ENCODE peak calls at places on chromosomes 7 and 10, in ten cellular contexts. W is activated CD4-positive, alpha-beta T cell treated with anti-CD3 and anti-CD28 coated beads, Interleukin-2, amount 10 ng/mL, durations not matched to agents 7 days and 5 days; O is spleen; P is astrocyte; N is GM10248; D is KG1; G is heart right ventricle; J is NAMALWA; C is Right ventricle myocardium inferior; B is T-helper 1 cell. U is an unnamed sample.

GRCh38 chr7:47654672-47655340 is 72.9 kb upstream of the TNS3 start:
- DNase-seq in W (no peak), O (peak), P (peak), N (no peak), D (no peak), G (no peak), J (no peak), C (no peak), B (no peak), U (peak)

GRCh38 chr10:133342942-133343341 is 4.2 kb upstream of the PRAP1 start:
- DNase-seq in W (no peak), O (no peak), P (no peak), N (no peak), D (no peak), G (no peak), J (no peak), C (no peak), B (no peak), U (no peak)

GRCh38 chr10:81903472-81903871 is 28.5 kb downstream of the NRG3 start:
- DNase-seq in W (no peak), O (no peak), P (no peak), N (no peak), D (no peak), G (no peak), J (no peak), C (no peak), B (no peak), U (no peak)

GRCh38 chr7:155252958-155253501 is 44.6 kb upstream of the INSIG1 start:
- DNase-seq in W (no peak), O (peak), P (no peak), N (no peak), D (no peak), G (no peak), J (no peak), C (no peak), B (no peak), U (no peak)

GRCh38 chr7:152894295-152895170 is 135.0 kb downstream of the ACTR3B start:
- DNase-seq in W (peak), O (peak), P (no peak), N (peak), D (no peak), G (no peak), J (peak), C (no peak), B (no peak), U (no peak)

GRCh38 chr7:159026271-159027047 is 118.2 kb downstream of the VIPR2 start:
- DNase-seq in W (no peak), O (no peak), P (no peak), N (no peak), D (no peak), G (no peak), J (no peak), C (no peak), B (no peak), U (no peak)

GRCh38 chr7:39357648-39358047 is 208.6 kb upstream of the YAE1 start:
- DNase-seq in W (no peak), O (no peak), P (no peak), N (no peak), D (no peak), G (no peak), J (peak), C (no peak), B (no peak), U (no peak)

GRCh38 chr7:39896840-39897239 is 53.2 kb upstream of the CDK13 start:
- DNase-seq in W (no peak), O (no peak), P (no peak), N (no peak), D (no peak), G (no peak), J (no peak), C (no peak), B (no peak), U (no peak)

GRCh38 chr10:88920198-88920597 is 32.4 kb downstream of the ACTA2 start:
- DNase-seq in W (no peak), O (no peak), P (no peak), N (no peak), D (no peak), G (no peak), J (no peak), C (no peak), B (no peak), U (no peak)

GRCh38 chr7:157690058-157690832 is 353.4 kb downstream of the DNAJB6 start:
- DNase-seq in W (no peak), O (peak), P (peak), N (no peak), D (no peak), G (no peak), J (no peak), C (no peak), B (no peak), U (peak)

GRCh38 chr7:12584940-12585339 is 14.4 kb downstream of the SCIN start:
- DNase-seq in W (no peak), O (no peak), P (peak), N (peak), D (no peak), G (no peak), J (peak), C (no peak), B (no peak), U (no peak)

GRCh38 chr7:129530881-129531391 is 28.6 kb downstream of the SMKR1 start:
- DNase-seq in W (no peak), O (peak), P (peak), N (no peak), D (no peak), G (no peak), J (no peak), C (no peak), B (no peak), U (peak)

GRCh38 chr10:70925377-70926214 is 37.2 kb upstream of the PCBD1 start:
- DNase-seq in W (peak), O (peak), P (no peak), N (peak), D (no peak), G (peak), J (peak), C (peak), B (peak), U (peak)

GRCh38 chr10:121900443-121901174 is 27.2 kb downstream of the ATE1 start:
- DNase-seq in W (peak), O (no peak), P (peak), N (peak), D (peak), G (no peak), J (peak), C (no peak), B (no peak), U (peak)

GRCh38 chr10:97407211-97407951 is 6.2 kb upstream of the RRP12 start:
- DNase-seq in W (peak), O (peak), P (peak), N (peak), D (peak), G (no peak), J (peak), C (no peak), B (peak), U (peak)

GRCh38 chr7:101591504-101591903 is 37.6 kb downstream of the MYL10 start:
- DNase-seq in W (no peak), O (no peak), P (no peak), N (no peak), D (no peak), G (no peak), J (no peak), C (no peak), B (no peak), U (no peak)